ENCODE peak calls at places on chromosomes 12 and 14, in four cellular contexts. O is K562, N is GM12878, Q is SK-N-SH. W is an unnamed sample.

GRCh38 chr14:24990773-24991172 is 59.2 kb downstream of the STXBP6 start:
- DNase-seq in N (no peak), O (no peak), Q (no peak), W (no peak)

GRCh38 chr14:75274899-75275569 is 3.6 kb upstream of the FOS start:
- DNase-seq in O (no peak), N (peak), Q (no peak), W (no peak)

GRCh38 chr12:25311501-25311900 is 60.8 kb upstream of the KRAS start:
- DNase-seq in N (no peak), O (no peak), Q (no peak), W (no peak)

GRCh38 chr14:104794641-104795467 is 694 bp downstream of the AKT1 start:
- DNase-seq in N (no peak), O (peak), Q (peak), W (no peak)

GRCh38 chr12:3944620-3945019 is 71.4 kb upstream of the PARP11 start:
- DNase-seq in Q (no peak), N (no peak), O (no peak), W (no peak)

GRCh38 chr14:34539407-34540180 is at the start of gene EAPP:
- DNase-seq in N (peak), Q (peak), O (peak), W (peak)

GRCh38 chr12:50603817-50604639 is 99.2 kb downstream of the DIP2B start:
- DNase-seq in N (no peak), Q (no peak), O (no peak), W (no peak)

GRCh38 chr14:94412671-94413638 is 24.6 kb upstream of the SERPINA1 start:
- DNase-seq in Q (no peak), N (no peak), O (no peak), W (peak)

DNA sequence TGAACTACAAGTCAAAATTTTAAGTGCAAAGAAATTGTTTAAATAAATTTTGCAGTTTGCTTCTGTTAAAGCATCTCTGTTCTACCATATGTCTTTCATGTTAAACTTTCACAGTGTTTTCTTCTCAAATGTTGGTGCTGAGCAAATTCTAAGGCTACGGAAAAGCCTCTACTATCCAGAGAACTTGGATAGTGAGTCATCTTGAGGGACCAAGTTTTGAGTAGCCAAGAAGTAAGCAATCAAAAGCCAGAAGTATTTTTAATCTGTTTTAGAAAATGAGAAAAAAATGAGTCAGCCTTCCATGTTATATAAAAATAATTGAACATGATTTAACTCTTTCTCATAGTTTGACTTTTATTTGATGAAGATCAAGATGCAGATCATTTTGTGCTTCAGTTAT is 3.3 kb downstream of the BRMS1L start:
- DNase-seq in N (no peak), Q (no peak), O (no peak), W (no peak)
- TF ChIP-seq TAF1 in N (no peak), Q (no peak), O (no peak), W (no peak)

GRCh38 chr14:41201721-41202120 is 405.0 kb upstream of the LRFN5 start:
- DNase-seq in Q (no peak), N (no peak), O (no peak), W (no peak)
- TF ChIP-seq FOXM1 in Q (no peak), N (no peak), O (no peak), W (no peak)

DNA sequence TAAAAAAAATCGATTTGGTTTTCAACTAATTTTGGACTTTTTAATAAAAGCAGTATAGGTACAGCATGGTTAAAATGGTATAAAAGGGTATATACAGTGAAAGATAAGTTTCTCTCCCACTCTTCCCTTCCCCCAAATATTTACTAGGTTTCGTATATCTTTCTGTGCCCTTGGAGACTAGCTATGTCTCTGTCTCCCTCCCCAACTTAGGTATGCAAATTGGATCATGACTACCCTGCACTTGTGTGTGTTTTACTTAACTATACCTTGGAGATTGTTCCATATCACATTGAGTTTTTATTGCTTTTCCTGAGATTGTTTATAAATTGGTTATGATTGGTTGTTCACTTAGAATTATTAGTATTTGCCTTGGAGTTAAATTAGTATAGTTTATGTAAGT is 19.4 kb downstream of the AEBP2 start:
- DNase-seq in Q (no peak), O (no peak), N (no peak), W (no peak)
- TF ChIP-seq TAF1 in Q (no peak), O (no peak), N (no peak), W (no peak)

GRCh38 chr12:133203344-133204263 is 22.3 kb downstream of the ZNF268 start:
- DNase-seq in O (no peak), Q (no peak), N (no peak), W (no peak)
- TF ChIP-seq FOXM1 in O (no peak), Q (no peak), N (no peak), W (no peak)

GRCh38 chr14:31419179-31420012 is 954 bp downstream of the HEATR5A start:
- DNase-seq in O (no peak), N (no peak), Q (no peak), W (no peak)
- TF ChIP-seq TAF1 in O (no peak), N (no peak), Q (no peak), W (no peak)

GRCh38 chr12:19080918-19081317 is 48.6 kb upstream of the PLEKHA5 start:
- DNase-seq in N (no peak), O (no peak), Q (no peak), W (no peak)
- TF ChIP-seq FOXM1 in N (no peak), O (no peak), Q (no peak), W (no peak)

GRCh38 chr12:95396849-95397498 is 77.0 kb upstream of the METAP2 start:
- DNase-seq in N (no peak), O (no peak), Q (no peak), W (peak)
- TF ChIP-seq TAF1 in N (no peak), O (no peak), Q (no peak), W (no peak)

GRCh38 chr14:20607617-20608016 is 16.4 kb upstream of the RNASE12 start:
- DNase-seq in O (no peak), N (no peak), Q (no peak), W (no peak)

GRCh38 chr14:20608383-20609095 is 17.4 kb upstream of the RNASE12 start:
- DNase-seq in N (no peak), O (peak), Q (no peak), W (no peak)

GRCh38 chr14:20606902-20607242 is 15.7 kb upstream of the RNASE12 start:
- DNase-seq in N (no peak), O (no peak), Q (no peak), W (no peak)

GRCh38 chr14:20604291-20604690 is 13.1 kb upstream of the RNASE12 start:
- DNase-seq in O (no peak), Q (no peak), N (no peak), W (no peak)

DNA sequence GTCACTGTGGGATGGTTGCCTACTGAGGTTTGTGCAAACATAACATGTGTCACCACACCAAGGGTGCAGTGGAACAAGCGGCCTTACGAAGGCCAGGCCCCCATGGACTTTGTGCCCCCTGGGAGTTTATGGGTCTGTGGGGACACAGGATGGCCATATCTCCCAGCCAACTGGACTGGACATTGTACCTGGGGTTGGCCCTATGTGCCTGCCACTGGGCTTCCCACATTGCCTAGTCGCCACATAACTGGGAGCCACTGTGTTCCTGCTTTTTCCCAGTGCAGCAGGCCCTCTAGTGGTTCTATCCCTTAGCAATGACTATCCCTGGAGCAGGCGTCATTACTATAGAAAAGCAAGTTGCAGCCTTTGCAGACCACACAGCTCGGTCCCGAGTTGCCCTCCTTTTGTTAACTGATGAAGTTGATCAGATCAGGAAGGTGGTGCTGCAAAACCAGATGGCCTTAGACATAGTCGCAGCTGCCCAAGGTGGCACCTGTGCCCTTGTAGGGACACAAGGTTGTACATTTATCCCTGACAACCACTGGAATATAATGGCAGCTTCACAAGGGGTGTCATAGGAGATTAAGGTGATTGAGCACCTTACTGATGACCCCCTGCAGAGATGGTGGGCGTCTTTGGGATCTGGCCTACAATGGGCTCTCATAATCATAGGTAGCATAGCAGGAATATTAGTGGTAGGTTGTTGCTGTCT is 15.2 kb upstream of the RNASE12 start:
- DNase-seq in N (no peak), O (peak), Q (peak), W (peak)
- TF ChIP-seq FOXM1 in N (no peak), O (no peak), Q (no peak), W (no peak)

GRCh38 chr14:101397206-101397605 is 164.1 kb upstream of the DIO3 start:
- DNase-seq in Q (no peak), O (no peak), N (no peak), W (no peak)

GRCh38 chr14:101394374-101394773 is 166.9 kb upstream of the DIO3 start:
- DNase-seq in N (no peak), O (no peak), Q (no peak), W (no peak)

GRCh38 chr14:101399737-101400517 is 161.4 kb upstream of the DIO3 start:
- DNase-seq in N (no peak), O (no peak), Q (no peak), W (no peak)

GRCh38 chr14:101398011-101398410 is 163.3 kb upstream of the DIO3 start:
- DNase-seq in O (no peak), Q (no peak), N (no peak), W (no peak)

DNA sequence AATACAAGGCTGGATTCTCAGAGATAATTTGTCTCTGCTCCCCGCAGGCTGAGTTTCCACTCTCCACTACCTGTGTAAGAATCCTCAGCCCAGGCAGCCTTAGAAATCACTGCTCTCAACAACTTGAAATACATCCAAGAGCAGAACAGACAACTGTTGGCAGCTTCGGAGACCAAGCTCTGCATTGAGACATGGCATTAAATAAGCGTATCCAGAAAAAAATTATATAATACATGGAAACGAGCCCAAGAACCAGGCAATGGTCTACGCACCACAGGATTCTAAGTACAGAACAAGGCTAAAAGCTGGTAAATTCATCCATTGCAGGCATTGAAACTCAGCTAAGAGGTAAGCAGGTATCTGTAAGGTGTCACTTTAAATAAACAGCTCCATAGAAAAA is 165.5 kb upstream of the DIO3 start:
- DNase-seq in Q (no peak), O (no peak), N (no peak), W (no peak)
- TF ChIP-seq TAF1 in Q (no peak), O (no peak), N (no peak), W (no peak)

W was measured in HepG2.